ENCODE peak calls at places on chromosome 1, in ten cellular contexts. G, A, L, F, I, N, H, T, J and W are unnamed samples.

GRCh38 chr1:36377776-36378175 is 7.9 kb downstream of the STK40 start:
- DNase-seq in G (no peak), A (no peak), L (no peak), F (no peak), I (no peak), N (no peak), H (no peak), T (no peak), J (no peak), W (no peak)

GRCh38 chr1:91526496-91526895 is 25.8 kb downstream of the CDC7 start:
- DNase-seq in G (no peak), A (no peak), L (no peak), F (no peak), I (no peak), N (no peak), H (no peak), T (peak; percentile 99), J (no peak), W (peak; percentile 77)

GRCh38 chr1:3352084-3352951 is 102.1 kb upstream of the ARHGEF16 start:
- DNase-seq in G (no peak), A (peak; percentile 89), L (peak; percentile 94), F (no peak), I (peak; percentile 34), N (no peak), H (no peak), T (peak; percentile 48), J (peak; percentile 84), W (no peak)

GRCh38 chr1:37255111-37255795 is 219.1 kb upstream of the ZC3H12A start:
- DNase-seq in G (no peak), A (peak; percentile 9), L (peak; percentile 92), F (peak; percentile 35), I (no peak), N (no peak), H (no peak), T (no peak), J (no peak), W (no peak)

GRCh38 chr1:202247104-202247503 is 53.5 kb downstream of the LGR6 start:
- DNase-seq in G (no peak), A (no peak), L (no peak), F (no peak), I (no peak), N (no peak), H (no peak), T (no peak), J (no peak), W (no peak)

GRCh38 chr1:93681549-93682412 is at the start of gene BCAR3:
- DNase-seq in G (no peak), A (peak; percentile 75), L (peak; percentile 86), F (peak; percentile 61), I (peak; percentile 71), N (peak; percentile 83), H (no peak), T (peak; percentile 73), J (peak; percentile 78), W (no peak)

GRCh38 chr1:108646661-108647269 is 14.1 kb downstream of the HENMT1 start:
- DNase-seq in G (no peak), A (peak; percentile 40), L (no peak), F (peak; percentile 74), I (peak; percentile 94), N (peak; percentile 71), H (peak; percentile 60), T (peak; percentile 89), J (peak; percentile 80), W (no peak)

GRCh38 chr1:14339288-14339687 is 259.2 kb upstream of the KAZN start:
- DNase-seq in G (no peak), A (no peak), L (no peak), F (no peak), I (no peak), N (no peak), H (no peak), T (no peak), J (no peak), W (no peak)

GRCh38 chr1:114720492-114720891 is 3.9 kb upstream of the NRAS start:
- DNase-seq in G (no peak), A (no peak), L (no peak), F (no peak), I (no peak), N (no peak), H (no peak), T (no peak), J (no peak), W (no peak)

GRCh38 chr1:21325731-21326387 is 35.6 kb upstream of the ECE1 start:
- DNase-seq in G (no peak), A (no peak), L (no peak), F (no peak), I (no peak), N (no peak), H (no peak), T (no peak), J (no peak), W (no peak)

GRCh38 chr1:248739580-248740205 is 15.9 kb downstream of the LYPD8 start:
- DNase-seq in G (no peak), A (no peak), L (no peak), F (no peak), I (no peak), N (no peak), H (no peak), T (no peak), J (no peak), W (no peak)

GRCh38 chr1:248736992-248737391 is 18.6 kb downstream of the LYPD8 start:
- DNase-seq in G (no peak), A (no peak), L (no peak), F (no peak), I (no peak), N (no peak), H (no peak), T (no peak), J (no peak), W (no peak)

GRCh38 chr1:248740876-248741275 is 14.7 kb downstream of the LYPD8 start:
- DNase-seq in G (no peak), A (no peak), L (no peak), F (no peak), I (no peak), N (no peak), H (no peak), T (no peak), J (no peak), W (no peak)

GRCh38 chr1:248737457-248737856 is 18.1 kb downstream of the LYPD8 start:
- DNase-seq in G (no peak), A (no peak), L (no peak), F (no peak), I (no peak), N (no peak), H (no peak), T (no peak), J (no peak), W (no peak)
- H3K9me3 ChIP-seq in G (no peaks in the 10 kb centered on the region), A (no peaks in the 10 kb centered on the region), L (peaks cover 4% of the 10 kb centered on the region), F (no peaks in the 10 kb centered on the region), I (no peaks in the 10 kb centered on the region), N (peaks cover 10% of the 10 kb centered on the region), H (no peaks in the 10 kb centered on the region), T (no peaks in the 10 kb centered on the region), J (no peaks in the 10 kb centered on the region), W (peaks cover 49% of the 10 kb centered on the region)

GRCh38 chr1:939511-940107 is 15.9 kb downstream of the SAMD11 start:
- DNase-seq in G (no peak), A (no peak), L (no peak), F (no peak), I (no peak), N (no peak), H (no peak), T (no peak), J (no peak), W (no peak)
- H3K27me3 ChIP-seq in G (peaks cover 18% of the 10 kb centered on the region), A (peaks cover 12% of the 10 kb centered on the region), L (peaks cover 100% of the 10 kb centered on the region), F (no peaks in the 10 kb centered on the region), I (peaks cover 70% of the 10 kb centered on the region), N (peaks cover 93% of the 10 kb centered on the region), H (peaks cover 15% of the 10 kb centered on the region), T (peaks cover 6% of the 10 kb centered on the region), J (peaks cover 66% of the 10 kb centered on the region), W (peaks cover 4% of the 10 kb centered on the region)

GRCh38 chr1:27611450-27611849 is 7.5 kb upstream of the AHDC1 start:
- DNase-seq in G (no peak), A (no peak), L (no peak), F (no peak), I (no peak), N (no peak), H (no peak), T (no peak), J (no peak), W (no peak)

GRCh38 chr1:27609618-27610240 is 5.8 kb upstream of the AHDC1 start:
- DNase-seq in G (no peak), A (no peak), L (no peak), F (no peak), I (no peak), N (no peak), H (no peak), T (no peak), J (no peak), W (no peak)

GRCh38 chr1:27606708-27607238 is 2.8 kb upstream of the AHDC1 start:
- DNase-seq in G (no peak), A (no peak), L (no peak), F (no peak), I (no peak), N (no peak), H (no peak), T (no peak), J (no peak), W (no peak)

GRCh38 chr1:27607239-27607804 is 3.4 kb upstream of the AHDC1 start:
- DNase-seq in G (no peak), A (no peak), L (peak; percentile 95), F (no peak), I (no peak), N (no peak), H (no peak), T (no peak), J (no peak), W (no peak)

GRCh38 chr1:27609210-27609555 is 5.2 kb upstream of the AHDC1 start:
- DNase-seq in G (no peak), A (no peak), L (no peak), F (no peak), I (no peak), N (no peak), H (no peak), T (no peak), J (no peak), W (no peak)
- TF ChIP-seq CTCF in G (no peak), A (no peak), L (no peak), F (no peak), I (no peak), N (no peak), H (no peak), T (no peak), J (no peak), W (no peak)

GRCh38 chr1:228241259-228241658 is 33.4 kb downstream of the OBSCN start:
- DNase-seq in G (no peak), A (no peak), L (no peak), F (no peak), I (no peak), N (no peak), H (no peak), T (no peak), J (no peak), W (no peak)

GRCh38 chr1:228243093-228243492 is 35.2 kb downstream of the OBSCN start:
- DNase-seq in G (no peak), A (no peak), L (no peak), F (no peak), I (no peak), N (no peak), H (no peak), T (no peak), J (no peak), W (no peak)

GRCh38 chr1:228242313-228242864 is 34.5 kb downstream of the OBSCN start:
- DNase-seq in G (no peak), A (no peak), L (no peak), F (no peak), I (no peak), N (no peak), H (no peak), T (no peak), J (no peak), W (no peak)

GRCh38 chr1:228246216-228246900 is 38.5 kb downstream of the OBSCN start:
- DNase-seq in G (no peak), A (no peak), L (no peak), F (no peak), I (no peak), N (no peak), H (no peak), T (no peak), J (no peak), W (no peak)

GRCh38 chr1:228245111-228245510 is 37.3 kb downstream of the OBSCN start:
- DNase-seq in G (no peak), A (no peak), L (no peak), F (no peak), I (no peak), N (no peak), H (no peak), T (no peak), J (no peak), W (no peak)
- H3K9me3 ChIP-seq in G (peaks cover 34% of the 10 kb centered on the region), A (no peaks in the 10 kb centered on the region), L (peaks cover 15% of the 10 kb centered on the region), F (no peaks in the 10 kb centered on the region), I (no peaks in the 10 kb centered on the region), N (peaks cover 57% of the 10 kb centered on the region), H (peaks cover 13% of the 10 kb centered on the region), T (no peaks in the 10 kb centered on the region), J (no peaks in the 10 kb centered on the region), W (peaks cover 35% of the 10 kb centered on the region)